ENCODE peak calls at places on chromosomes 5 and 9, in six cellular contexts. One of them, this sample, is unnamed. For H3K9me3, the result is how much of the 10 kb centered on the place peaks cover.

GRCh38 chr5:180130876-180131740 is 59.5 kb upstream of the RNF130 start:
- DNase-seq in HCT116: no peak
- DNase-seq in colonic mucosa: peak
- DNase-seq in CD8-positive, alpha-beta memory T cell: no peak
- DNase-seq in small intestine: no peak
- DNase-seq in GM12878: no peak
- DNase-seq in this sample: no peak

GRCh38 chr5:3509290-3509689 is 86.3 kb upstream of the IRX1 start:
- DNase-seq in HCT116: no peak
- DNase-seq in colonic mucosa: no peak
- DNase-seq in CD8-positive, alpha-beta memory T cell: no peak
- DNase-seq in small intestine: no peak
- DNase-seq in GM12878: no peak
- DNase-seq in this sample: no peak

GRCh38 chr5:72093231-72093630 is 14.0 kb upstream of the MAP1B start:
- DNase-seq in HCT116: no peak
- DNase-seq in colonic mucosa: no peak
- DNase-seq in CD8-positive, alpha-beta memory T cell: no peak
- DNase-seq in small intestine: no peak
- DNase-seq in GM12878: no peak
- DNase-seq in this sample: no peak

GRCh38 chr5:123487298-123487697 is 24.7 kb upstream of the CSNK1G3 start:
- DNase-seq in HCT116: no peak
- DNase-seq in colonic mucosa: no peak
- DNase-seq in CD8-positive, alpha-beta memory T cell: no peak
- DNase-seq in small intestine: no peak
- DNase-seq in GM12878: no peak
- DNase-seq in this sample: no peak

GRCh38 chr9:133979124-133979920 is 12.8 kb downstream of the VAV2 start:
- DNase-seq in HCT116: no peak
- DNase-seq in colonic mucosa: no peak
- DNase-seq in CD8-positive, alpha-beta memory T cell: no peak
- DNase-seq in small intestine: no peak
- DNase-seq in GM12878: no peak
- DNase-seq in this sample: no peak

GRCh38 chr5:171764265-171764664 is 21.4 kb upstream of the SMIM23 start:
- DNase-seq in HCT116: no peak
- DNase-seq in colonic mucosa: no peak
- DNase-seq in CD8-positive, alpha-beta memory T cell: no peak
- DNase-seq in small intestine: no peak
- DNase-seq in GM12878: no peak
- DNase-seq in this sample: no peak

GRCh38 chr5:154997746-154998145 is 15.8 kb upstream of the KIF4B start:
- DNase-seq in HCT116: no peak
- DNase-seq in colonic mucosa: no peak
- DNase-seq in CD8-positive, alpha-beta memory T cell: no peak
- DNase-seq in small intestine: no peak
- DNase-seq in GM12878: no peak
- DNase-seq in this sample: no peak

GRCh38 chr9:116639251-116639741 is 47.8 kb upstream of the TRIM32 start:
- DNase-seq in HCT116: no peak
- DNase-seq in colonic mucosa: no peak
- DNase-seq in CD8-positive, alpha-beta memory T cell: no peak
- DNase-seq in small intestine: no peak
- DNase-seq in GM12878: no peak
- DNase-seq in this sample: no peak

GRCh38 chr5:116395708-116396203 is 178.9 kb downstream of the SEMA6A start:
- DNase-seq in HCT116: no peak
- DNase-seq in colonic mucosa: no peak
- DNase-seq in CD8-positive, alpha-beta memory T cell: no peak
- DNase-seq in small intestine: no peak
- DNase-seq in GM12878: no peak
- DNase-seq in this sample: no peak

GRCh38 chr9:125558453-125559084 is 148.4 kb downstream of the MAPKAP1 start:
- DNase-seq in HCT116: peak
- DNase-seq in colonic mucosa: peak
- DNase-seq in CD8-positive, alpha-beta memory T cell: peak
- DNase-seq in small intestine: peak
- DNase-seq in GM12878: peak
- DNase-seq in this sample: no peak

GRCh38 chr5:33338336-33339110 is 102.2 kb upstream of the TARS1 start:
- DNase-seq in HCT116: no peak
- DNase-seq in colonic mucosa: no peak
- DNase-seq in CD8-positive, alpha-beta memory T cell: no peak
- DNase-seq in small intestine: no peak
- DNase-seq in GM12878: no peak
- DNase-seq in this sample: no peak

GRCh38 chr5:3105581-3105980 is 354.1 kb upstream of the IRX2 start:
- DNase-seq in HCT116: no peak
- DNase-seq in colonic mucosa: no peak
- DNase-seq in CD8-positive, alpha-beta memory T cell: no peak
- DNase-seq in small intestine: no peak
- DNase-seq in GM12878: no peak
- DNase-seq in this sample: no peak

GRCh38 chr5:33984671-33985124 is at the start of gene SLC45A2:
- DNase-seq in HCT116: no peak
- DNase-seq in colonic mucosa: no peak
- DNase-seq in CD8-positive, alpha-beta memory T cell: no peak
- DNase-seq in small intestine: no peak
- DNase-seq in GM12878: no peak
- DNase-seq in this sample: no peak

GRCh38 chr9:108057421-108058136 is 568.0 kb upstream of the KLF4 start:
- DNase-seq in HCT116: no peak
- DNase-seq in colonic mucosa: peak
- DNase-seq in CD8-positive, alpha-beta memory T cell: no peak
- DNase-seq in small intestine: peak
- DNase-seq in GM12878: no peak
- DNase-seq in this sample: no peak

GRCh38 chr5:141431286-141431685 is 979 bp downstream of the PCDHGA12 start:
- DNase-seq in HCT116: no peak
- DNase-seq in colonic mucosa: no peak
- DNase-seq in CD8-positive, alpha-beta memory T cell: no peak
- DNase-seq in small intestine: no peak
- DNase-seq in GM12878: no peak
- DNase-seq in this sample: no peak

GRCh38 chr9:126692759-126693427 is 79.2 kb downstream of the LMX1B start:
- DNase-seq in HCT116: no peak
- DNase-seq in colonic mucosa: no peak
- DNase-seq in CD8-positive, alpha-beta memory T cell: no peak
- DNase-seq in small intestine: no peak
- DNase-seq in GM12878: no peak
- DNase-seq in this sample: no peak

GRCh38 chr5:167104351-167104750 is 1187.1 kb upstream of the WWC1 start:
- DNase-seq in HCT116: no peak
- DNase-seq in colonic mucosa: no peak
- DNase-seq in CD8-positive, alpha-beta memory T cell: no peak
- DNase-seq in small intestine: peak
- DNase-seq in GM12878: no peak
- DNase-seq in this sample: no peak

GRCh38 chr9:6096821-6097220 is 81.4 kb upstream of the RANBP6 start:
- DNase-seq in HCT116: no peak
- DNase-seq in colonic mucosa: no peak
- DNase-seq in CD8-positive, alpha-beta memory T cell: no peak
- DNase-seq in small intestine: no peak
- DNase-seq in GM12878: no peak
- DNase-seq in this sample: no peak

GRCh38 chr9:135260776-135261175 is 173.3 kb downstream of the OLFM1 start:
- DNase-seq in HCT116: no peak
- DNase-seq in colonic mucosa: no peak
- DNase-seq in CD8-positive, alpha-beta memory T cell: no peak
- DNase-seq in small intestine: no peak
- DNase-seq in GM12878: no peak
- DNase-seq in this sample: no peak

GRCh38 chr9:81035171-81035570 is 654.2 kb downstream of the TLE1 start:
- DNase-seq in HCT116: no peak
- DNase-seq in colonic mucosa: no peak
- DNase-seq in CD8-positive, alpha-beta memory T cell: no peak
- DNase-seq in small intestine: no peak
- DNase-seq in GM12878: no peak
- DNase-seq in this sample: no peak

GRCh38 chr5:53671447-53671846 is 111.0 kb downstream of the NDUFS4 start:
- DNase-seq in HCT116: no peak
- DNase-seq in colonic mucosa: no peak
- DNase-seq in CD8-positive, alpha-beta memory T cell: no peak
- DNase-seq in small intestine: no peak
- DNase-seq in GM12878: no peak
- DNase-seq in this sample: no peak

GRCh38 chr5:157744055-157745011 is 821 bp downstream of the LSM11 start:
- DNase-seq in HCT116: no peak
- DNase-seq in colonic mucosa: no peak
- DNase-seq in CD8-positive, alpha-beta memory T cell: peak
- DNase-seq in small intestine: peak
- DNase-seq in GM12878: no peak
- DNase-seq in this sample: no peak

GRCh38 chr9:133852476-133852875 is 114.3 kb upstream of the SARDH start:
- DNase-seq in HCT116: no peak
- DNase-seq in colonic mucosa: no peak
- DNase-seq in CD8-positive, alpha-beta memory T cell: no peak
- DNase-seq in small intestine: no peak
- DNase-seq in GM12878: no peak
- DNase-seq in this sample: no peak

GRCh38 chr5:67221487-67222242 is 25.1 kb upstream of the CD180 start:
- DNase-seq in HCT116: no peak
- DNase-seq in colonic mucosa: no peak
- DNase-seq in CD8-positive, alpha-beta memory T cell: peak
- DNase-seq in small intestine: peak
- DNase-seq in GM12878: no peak
- DNase-seq in this sample: no peak

GRCh38 chr5:1733369-1733768 is 66.3 kb downstream of the MRPL36 start:
- DNase-seq in HCT116: no peak
- DNase-seq in colonic mucosa: peak
- DNase-seq in CD8-positive, alpha-beta memory T cell: no peak
- DNase-seq in small intestine: no peak
- DNase-seq in GM12878: no peak
- DNase-seq in this sample: no peak

GRCh38 chr5:13503017-13503416 is 441.5 kb downstream of the DNAH5 start:
- DNase-seq in HCT116: no peak
- DNase-seq in colonic mucosa: no peak
- DNase-seq in CD8-positive, alpha-beta memory T cell: no peak
- DNase-seq in small intestine: no peak
- DNase-seq in GM12878: no peak
- DNase-seq in this sample: no peak
- H3K9me3 ChIP-seq in HCT116: under half
- H3K9me3 ChIP-seq in colonic mucosa: under half
- H3K9me3 ChIP-seq in CD8-positive, alpha-beta memory T cell: under half
- H3K9me3 ChIP-seq in small intestine: under half
- H3K9me3 ChIP-seq in GM12878: under half
- H3K9me3 ChIP-seq in this sample: under half

DNA sequence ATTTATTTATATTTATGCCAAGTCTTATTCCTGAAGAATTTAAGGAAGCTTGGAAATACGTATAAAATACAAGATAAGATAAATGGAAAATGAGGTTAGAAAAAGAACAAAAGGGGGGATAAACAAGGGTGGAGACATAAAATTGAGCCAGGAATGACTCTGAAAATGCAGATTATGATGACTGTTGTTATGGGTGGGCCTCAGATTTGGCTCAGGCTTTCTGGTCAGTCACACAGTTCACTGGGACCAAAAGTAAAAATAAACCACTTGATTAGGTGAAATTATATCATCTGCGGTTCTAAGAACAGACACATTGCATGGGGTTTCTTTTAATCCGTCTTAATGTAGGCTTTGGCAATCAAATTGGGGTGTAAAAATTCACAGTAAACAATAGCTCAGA is 51.0 kb downstream of the OR1J1 start:
- DNase-seq in HCT116: no peak
- DNase-seq in colonic mucosa: no peak
- DNase-seq in CD8-positive, alpha-beta memory T cell: no peak
- DNase-seq in small intestine: no peak
- DNase-seq in GM12878: no peak
- DNase-seq in this sample: no peak
- H3K9me3 ChIP-seq in HCT116: under half
- H3K9me3 ChIP-seq in colonic mucosa: under half
- H3K9me3 ChIP-seq in CD8-positive, alpha-beta memory T cell: under half
- H3K9me3 ChIP-seq in small intestine: under half
- H3K9me3 ChIP-seq in GM12878: under half
- H3K9me3 ChIP-seq in this sample: under half

DNA sequence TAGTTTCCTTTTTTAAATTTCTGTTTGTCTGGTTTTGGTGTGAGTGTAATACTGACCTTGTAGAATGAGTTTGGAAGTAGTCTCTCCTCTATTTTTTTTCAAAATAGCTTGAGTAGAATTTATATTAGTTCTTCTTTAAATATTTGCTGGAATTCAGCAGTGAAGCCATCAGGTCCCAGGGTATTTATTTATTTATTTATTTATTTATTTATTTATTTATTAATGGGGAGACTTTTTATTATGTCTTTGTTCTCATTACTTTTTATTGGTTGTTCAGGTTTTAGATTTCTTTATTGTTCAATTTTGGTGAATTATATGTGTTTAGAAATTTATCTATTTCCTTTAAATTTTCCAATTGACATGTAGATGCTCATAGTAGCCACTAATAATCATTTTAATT is 875.8 kb upstream of the COX7C start:
- DNase-seq in HCT116: no peak
- DNase-seq in colonic mucosa: no peak
- DNase-seq in CD8-positive, alpha-beta memory T cell: no peak
- DNase-seq in small intestine: no peak
- DNase-seq in GM12878: no peak
- DNase-seq in this sample: no peak
- H3K9me3 ChIP-seq in HCT116: under half
- H3K9me3 ChIP-seq in colonic mucosa: under half
- H3K9me3 ChIP-seq in CD8-positive, alpha-beta memory T cell: under half
- H3K9me3 ChIP-seq in small intestine: under half
- H3K9me3 ChIP-seq in GM12878: under half
- H3K9me3 ChIP-seq in this sample: under half

DNA sequence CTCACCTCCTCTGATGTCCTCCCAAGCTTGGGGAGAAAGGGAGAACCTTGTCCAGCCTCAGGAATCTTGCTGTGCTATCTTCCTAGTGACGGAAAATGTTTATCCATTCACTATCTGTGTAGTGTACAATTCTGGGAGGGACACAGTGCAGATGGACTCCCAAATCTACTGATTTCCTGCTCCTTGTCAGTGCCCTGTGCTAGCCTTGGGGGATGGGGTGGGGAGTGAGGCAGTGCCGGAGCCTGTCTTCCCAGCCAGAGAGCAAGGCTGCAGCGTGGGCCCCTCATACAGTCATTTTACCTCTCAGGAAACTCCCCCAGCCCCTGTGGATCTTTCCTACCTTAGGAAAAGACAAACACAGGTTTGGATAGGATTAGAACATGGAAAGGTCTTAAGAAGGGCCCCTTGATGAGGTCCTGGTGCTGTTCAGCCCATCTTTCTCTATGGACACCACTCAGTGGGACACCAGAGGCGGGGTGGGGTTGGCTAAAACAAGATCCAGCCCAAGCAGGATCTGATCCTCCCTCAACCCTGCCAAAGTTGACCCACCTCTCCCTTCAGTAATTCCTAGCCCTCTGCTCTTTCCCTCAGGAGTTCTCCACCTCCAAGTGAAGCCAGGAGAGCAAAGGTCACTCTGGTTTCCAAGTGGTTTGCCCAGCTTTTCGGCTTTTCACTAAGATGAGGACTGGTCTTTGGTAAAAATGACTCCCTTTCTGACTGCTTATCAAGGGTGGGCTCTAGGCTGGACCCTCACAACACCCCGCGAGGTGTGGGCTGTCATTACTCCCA is 3.4 kb downstream of the DOLK start:
- DNase-seq in HCT116: no peak
- DNase-seq in colonic mucosa: no peak
- DNase-seq in CD8-positive, alpha-beta memory T cell: no peak
- DNase-seq in small intestine: no peak
- DNase-seq in GM12878: no peak
- DNase-seq in this sample: no peak
- H3K9me3 ChIP-seq in HCT116: under half
- H3K9me3 ChIP-seq in colonic mucosa: under half
- H3K9me3 ChIP-seq in CD8-positive, alpha-beta memory T cell: under half
- H3K9me3 ChIP-seq in small intestine: under half
- H3K9me3 ChIP-seq in GM12878: under half
- H3K9me3 ChIP-seq in this sample: under half